ENCODE peak calls at places on chromosomes 1 and 21, in four cellular contexts. E is GM23338, V is GM20000, L is iPS-NIHi11. K is an unnamed sample.

GRCh38 chr1:15997637-15998280 is 6.3 kb upstream of the SRARP start:
- DNase-seq in E (no peak), V (no peak), L (peak), K (no peak)

GRCh38 chr1:48051466-48052126 is 54.4 kb upstream of the TRABD2B start:
- DNase-seq in E (no peak), V (no peak), L (no peak), K (no peak)

GRCh38 chr1:17192394-17193221 is 12.3 kb upstream of the PADI1 start:
- DNase-seq in E (no peak), V (no peak), L (peak), K (no peak)

GRCh38 chr1:160486453-160486852 is 36.6 kb downstream of the SLAMF6 start:
- DNase-seq in E (peak), V (no peak), L (peak), K (no peak)

GRCh38 chr1:21269461-21270085 is 20.7 kb downstream of the ECE1 start:
- DNase-seq in E (no peak), V (no peak), L (no peak), K (no peak)

GRCh38 chr1:154768456-154769125 is 101.5 kb downstream of the KCNN3 start:
- DNase-seq in E (no peak), V (no peak), L (no peak), K (no peak)

GRCh38 chr21:45135868-45136267 is 61.5 kb downstream of the ADARB1 start:
- DNase-seq in E (no peak), V (no peak), L (no peak), K (no peak)

GRCh38 chr1:239806900-239807299 is 284.8 kb upstream of the FMN2 start:
- DNase-seq in E (no peak), V (no peak), L (no peak), K (no peak)

GRCh38 chr1:41164727-41165126 is 77.4 kb downstream of the SCMH1 start:
- DNase-seq in E (no peak), V (no peak), L (no peak), K (no peak)

GRCh38 chr1:197908695-197909336 is 6.4 kb downstream of the C1orf53 start:
- DNase-seq in E (peak), V (no peak), L (no peak), K (no peak)

GRCh38 chr1:34266127-34266951 is 89.6 kb downstream of the C1orf94 start:
- DNase-seq in E (peak), V (no peak), L (peak), K (no peak)

GRCh38 chr1:243742814-243743213 is 107.2 kb downstream of the AKT3 start:
- DNase-seq in E (no peak), V (no peak), L (no peak), K (no peak)

GRCh38 chr1:166307261-166308188 is 140.7 kb upstream of the FAM78B start:
- DNase-seq in E (no peak), V (no peak), L (no peak), K (no peak)

GRCh38 chr1:74468982-74469603 is 43.3 kb downstream of the LRRC53 start:
- DNase-seq in E (peak), V (peak), L (peak), K (peak)

GRCh38 chr1:207890136-207890738 is 20.7 kb downstream of the CD34 start:
- DNase-seq in E (no peak), V (no peak), L (no peak), K (peak)

GRCh38 chr1:68558321-68559026 is 61.6 kb upstream of the DEPDC1 start:
- DNase-seq in E (no peak), V (no peak), L (no peak), K (no peak)

GRCh38 chr1:37999434-38000232 is 5.7 kb downstream of the FHL3 start:
- DNase-seq in E (peak), V (peak), L (no peak), K (peak)

GRCh38 chr1:199422206-199422605 is 605.3 kb upstream of the NR5A2 start:
- DNase-seq in E (peak), V (no peak), L (peak), K (no peak)

GRCh38 chr1:247336390-247336789 is 4.7 kb upstream of the ZNF496 start:
- DNase-seq in E (no peak), V (no peak), L (no peak), K (no peak)

GRCh38 chr1:24954631-24955030 is 24.6 kb upstream of the RUNX3 start:
- DNase-seq in E (no peak), V (no peak), L (no peak), K (no peak)

GRCh38 chr1:201556841-201557571 is 18.1 kb downstream of the NAV1 start:
- DNase-seq in E (no peak), V (no peak), L (no peak), K (no peak)

GRCh38 chr1:62884156-62884740 is 100.3 kb downstream of the ATG4C start:
- DNase-seq in E (no peak), V (no peak), L (no peak), K (no peak)

GRCh38 chr1:228488107-228488817 is 1.1 kb downstream of the RNF187 start:
- DNase-seq in E (no peak), V (peak), L (no peak), K (no peak)

GRCh38 chr21:45427331-45428271 is 22.6 kb downstream of the COL18A1 start:
- DNase-seq in E (peak), V (no peak), L (peak), K (peak)

GRCh38 chr1:219312967-219313366 is 139.3 kb downstream of the LYPLAL1 start:
- DNase-seq in E (no peak), V (no peak), L (no peak), K (peak)

GRCh38 chr1:19414490-19414889 is 70.8 kb downstream of the CAPZB start:
- DNase-seq in E (no peak), V (no peak), L (no peak), K (no peak)

GRCh38 chr1:229869687-229870086 is 197.4 kb upstream of the GALNT2 start:
- DNase-seq in E (no peak), V (no peak), L (no peak), K (no peak)